ENCODE peak calls at places on chromosomes 11 and 22, in seven cellular contexts. J is GM10248; D is stimulated activated CD8-positive, alpha-beta memory T cell treated with anti-CD3 and anti-CD28 coated beads, Interleukin-4, amount 100 ng/mL, for 1 hour; K is NCI-H2081; G is activated T-cell treated with anti-CD3 and anti-CD28 coated beads, Interleukin-2, amount 50 U/mL, for 72 hours; O is activated CD4-positive, alpha-beta memory T cell treated with anti-CD3 and anti-CD28 coated beads for 36 hours; X is epithelial cell of esophagus. V is an unnamed sample.

GRCh38 chr22:29705651-29706050 is 14.2 kb upstream of the CABP7 start:
- DNase-seq in J (no peak), D (no peak), K (no peak), G (no peak), O (no peak), X (no peak), V (no peak)

GRCh38 chr11:92696076-92696475 is 273.4 kb upstream of the MTNR1B start:
- DNase-seq in J (no peak), D (no peak), K (no peak), G (no peak), O (no peak), X (no peak), V (no peak)

GRCh38 chr11:5891216-5891800 is 1.7 kb upstream of the OR52E5 start:
- DNase-seq in J (no peak), D (no peak), K (no peak), G (no peak), O (no peak), X (peak; percentile 32), V (peak; percentile 15)

GRCh38 chr11:59754494-59754858 is 700 bp upstream of the STX3 start:
- DNase-seq in J (peak; percentile 40), D (no peak), K (no peak), G (peak; percentile 30), O (peak; percentile 37), X (no peak), V (no peak)

GRCh38 chr22:20624161-20624616 is 116.8 kb downstream of the MED15 start:
- DNase-seq in J (peak; percentile 62), D (no peak), K (no peak), G (peak; percentile 76), O (peak; percentile 84), X (peak; percentile 22), V (peak; percentile 6)

GRCh38 chr11:116366980-116367640 is 405.7 kb downstream of the BUD13 start:
- DNase-seq in J (no peak), D (no peak), K (no peak), G (no peak), O (no peak), X (peak; percentile 30), V (no peak)

GRCh38 chr11:43984519-43985385 is 42.3 kb downstream of the C11orf96 start:
- DNase-seq in J (no peak), D (no peak), K (peak; percentile 32), G (no peak), O (no peak), X (no peak), V (peak; percentile 20)

GRCh38 chr11:11916981-11917399 is 75.2 kb downstream of the USP47 start:
- DNase-seq in J (no peak), D (no peak), K (no peak), G (no peak), O (no peak), X (peak; percentile 63), V (peak; percentile 55)

GRCh38 chr11:59611570-59612565 is 3.7 kb downstream of the OSBP start:
- DNase-seq in J (no peak), D (no peak), K (peak; percentile 68), G (no peak), O (no peak), X (peak; percentile 18), V (no peak)

GRCh38 chr11:114079406-114080072 is 20.0 kb downstream of the ZBTB16 start:
- DNase-seq in J (no peak), D (no peak), K (no peak), G (no peak), O (no peak), X (no peak), V (no peak)

GRCh38 chr11:10878408-10879214 is 20.8 kb upstream of the ZBED5 start:
- DNase-seq in J (peak; percentile 39), D (no peak), K (peak; percentile 34), G (peak; percentile 40), O (no peak), X (peak; percentile 70), V (peak; percentile 58)

GRCh38 chr11:72466410-72466809 is 32.1 kb upstream of the CLPB start:
- DNase-seq in J (no peak), D (no peak), K (no peak), G (no peak), O (no peak), X (no peak), V (no peak)